ENCODE peak calls at places on chromosomes 6 and 20, in five cellular contexts. One of them, this sample, is unnamed.

GRCh38 chr6:32941412-32941784 is 570 bp upstream of the HLA-DMB start:
- DNase-seq in choroid plexus epithelial cell: no peak
- DNase-seq in astrocyte of the spinal cord: no peak
- DNase-seq in SJSA1: no peak
- DNase-seq in amniotic epithelial cell: no peak
- DNase-seq in this sample: no peak

GRCh38 chr6:89242574-89243330 is 25.6 kb upstream of the GABRR1 start:
- DNase-seq in choroid plexus epithelial cell: peak
- DNase-seq in astrocyte of the spinal cord: peak
- DNase-seq in SJSA1: peak
- DNase-seq in amniotic epithelial cell: peak
- DNase-seq in this sample: peak

GRCh38 chr6:52574709-52575489 is 2.0 kb downstream of the TRAM2 start:
- DNase-seq in choroid plexus epithelial cell: peak
- DNase-seq in astrocyte of the spinal cord: no peak
- DNase-seq in SJSA1: peak
- DNase-seq in amniotic epithelial cell: no peak
- DNase-seq in this sample: peak

GRCh38 chr6:132715204-132715603 is 1.3 kb upstream of the VNN1 start:
- DNase-seq in choroid plexus epithelial cell: peak
- DNase-seq in astrocyte of the spinal cord: peak
- DNase-seq in SJSA1: no peak
- DNase-seq in amniotic epithelial cell: peak
- DNase-seq in this sample: peak

GRCh38 chr20:59013959-59014608 is 5.1 kb upstream of the TUBB1 start:
- DNase-seq in choroid plexus epithelial cell: peak
- DNase-seq in astrocyte of the spinal cord: peak
- DNase-seq in SJSA1: peak
- DNase-seq in amniotic epithelial cell: peak
- DNase-seq in this sample: no peak

GRCh38 chr6:112044856-112045255 is 9.0 kb upstream of the CCN6 start:
- DNase-seq in choroid plexus epithelial cell: peak
- DNase-seq in astrocyte of the spinal cord: peak
- DNase-seq in SJSA1: no peak
- DNase-seq in amniotic epithelial cell: peak
- DNase-seq in this sample: no peak

GRCh38 chr6:13924949-13925881 is at the start of gene RNF182:
- DNase-seq in choroid plexus epithelial cell: no peak
- DNase-seq in astrocyte of the spinal cord: no peak
- DNase-seq in SJSA1: peak
- DNase-seq in amniotic epithelial cell: no peak
- DNase-seq in this sample: no peak

GRCh38 chr6:63543982-63544381 is 28.3 kb upstream of the LOC128125822 start:
- DNase-seq in choroid plexus epithelial cell: peak
- DNase-seq in astrocyte of the spinal cord: no peak
- DNase-seq in SJSA1: no peak
- DNase-seq in amniotic epithelial cell: peak
- DNase-seq in this sample: peak

GRCh38 chr6:39251406-39251805 is 22.1 kb upstream of the KCNK5 start:
- DNase-seq in choroid plexus epithelial cell: no peak
- DNase-seq in astrocyte of the spinal cord: no peak
- DNase-seq in SJSA1: no peak
- DNase-seq in amniotic epithelial cell: no peak
- DNase-seq in this sample: no peak

GRCh38 chr20:40085513-40085912 is 603.5 kb downstream of the MAFB start:
- DNase-seq in choroid plexus epithelial cell: no peak
- DNase-seq in astrocyte of the spinal cord: no peak
- DNase-seq in SJSA1: no peak
- DNase-seq in amniotic epithelial cell: no peak
- DNase-seq in this sample: no peak

GRCh38 chr20:24462461-24463010 is 6.9 kb upstream of the SYNDIG1 start:
- DNase-seq in choroid plexus epithelial cell: no peak
- DNase-seq in astrocyte of the spinal cord: no peak
- DNase-seq in SJSA1: no peak
- DNase-seq in amniotic epithelial cell: no peak
- DNase-seq in this sample: no peak

GRCh38 chr20:44728835-44729342 is 13.7 kb downstream of the CCN5 start:
- DNase-seq in choroid plexus epithelial cell: peak
- DNase-seq in astrocyte of the spinal cord: peak
- DNase-seq in SJSA1: peak
- DNase-seq in amniotic epithelial cell: peak
- DNase-seq in this sample: no peak

GRCh38 chr6:89985744-89986493 is 91.7 kb downstream of the GJA10 start:
- DNase-seq in choroid plexus epithelial cell: peak
- DNase-seq in astrocyte of the spinal cord: peak
- DNase-seq in SJSA1: peak
- DNase-seq in amniotic epithelial cell: peak
- DNase-seq in this sample: no peak

GRCh38 chr6:130518588-130518987 is 152.8 kb downstream of the TMEM200A start:
- DNase-seq in choroid plexus epithelial cell: no peak
- DNase-seq in astrocyte of the spinal cord: no peak
- DNase-seq in SJSA1: no peak
- DNase-seq in amniotic epithelial cell: no peak
- DNase-seq in this sample: no peak

GRCh38 chr6:81906041-81906440 is 153.6 kb upstream of the TENT5A start:
- DNase-seq in choroid plexus epithelial cell: no peak
- DNase-seq in astrocyte of the spinal cord: no peak
- DNase-seq in SJSA1: no peak
- DNase-seq in amniotic epithelial cell: no peak
- DNase-seq in this sample: no peak

GRCh38 chr6:51137777-51138176 is 319.1 kb downstream of the TFAP2B start:
- DNase-seq in choroid plexus epithelial cell: no peak
- DNase-seq in astrocyte of the spinal cord: no peak
- DNase-seq in SJSA1: no peak
- DNase-seq in amniotic epithelial cell: no peak
- DNase-seq in this sample: no peak